ENCODE peak calls at places on chromosomes 16 and 17, in six cellular contexts. N is kidney tubule cell; T is stomach; M is stimulated activated naive B cell treated with anti-CD40 and anti-IgM and Interleukin-4, amounts not matched to agents 10 μg/mL and 1 μg/mL and 100 μg/mL, for 72 hours; U is posterior cingulate gyrus; X is AG10803. J is an unnamed sample.

GRCh38 chr17:38996660-38997337 is 29.6 kb upstream of the FBXO47 start:
- DNase-seq in X (no peak), T (no peak), N (no peak), U (no peak), M (no peak), J (no peak)

GRCh38 chr17:77708936-77709335 is 249.6 kb upstream of the TNRC6C start:
- DNase-seq in U (no peak), M (no peak), X (no peak), N (no peak), T (no peak), J (no peak)

GRCh38 chr17:67020293-67020766 is 24.0 kb upstream of the CACNG1 start:
- DNase-seq in M (no peak), T (no peak), U (no peak), N (no peak), X (no peak), J (no peak)

GRCh38 chr16:59848314-59848713 is 1114.2 kb upstream of the GOT2 start:
- DNase-seq in N (no peak), M (no peak), T (no peak), U (no peak), X (peak; percentile 49), J (no peak)

GRCh38 chr16:87945351-87946042 is 5.7 kb upstream of the BANP start:
- DNase-seq in U (peak; percentile 81), M (peak; percentile 49), X (peak; percentile 40), N (peak; percentile 77), T (peak; percentile 78), J (no peak)

GRCh38 chr17:33595783-33596182 is 302.7 kb upstream of the ASIC2 start:
- DNase-seq in U (no peak), M (no peak), X (peak; percentile 4), T (no peak), N (no peak), J (no peak)

GRCh38 chr16:54324716-54325115 is 38.1 kb upstream of the IRX3 start:
- DNase-seq in U (no peak), M (no peak), T (no peak), X (no peak), N (no peak), J (no peak)

GRCh38 chr17:58032691-58033415 is 25.8 kb upstream of the SRSF1 start:
- DNase-seq in M (no peak), U (no peak), X (no peak), N (no peak), T (no peak), J (no peak)

GRCh38 chr17:40075216-40076100 is 12.7 kb downstream of the THRA start:
- DNase-seq in N (peak; percentile 52), X (peak; percentile 70), U (peak; percentile 74), T (peak; percentile 94), M (peak; percentile 49), J (peak; percentile 67)

J was measured in AG08396.